ENCODE peak calls at places on chromosomes 5 and 9, in ten cellular contexts. One of them, this sample, is unnamed. For H3K4me1, the result is how much of the 10 kb centered on the place peaks cover.

GRCh38 chr9:32264171-32264862 is 120.1 kb upstream of the ACO1 start:
- DNase-seq in mammary epithelial cell: peak
- DNase-seq in esophagus squamous epithelium: no peak
- DNase-seq in lower lobe of right lung: no peak
- DNase-seq in cardiac muscle cell: peak
- DNase-seq in right atrium auricular region: no peak
- DNase-seq in A549: no peak
- DNase-seq in A673: peak
- DNase-seq in transverse colon: no peak
- DNase-seq in prostate gland: no peak
- DNase-seq in this sample: no peak

GRCh38 chr9:133135193-133135745 is 14.2 kb upstream of the RALGDS start:
- DNase-seq in mammary epithelial cell: peak
- DNase-seq in esophagus squamous epithelium: no peak
- DNase-seq in lower lobe of right lung: peak
- DNase-seq in cardiac muscle cell: peak
- DNase-seq in right atrium auricular region: peak
- DNase-seq in A549: peak
- DNase-seq in A673: no peak
- DNase-seq in transverse colon: peak
- DNase-seq in prostate gland: peak
- DNase-seq in this sample: no peak

GRCh38 chr5:37739817-37740261 is 100.0 kb downstream of the GDNF start:
- DNase-seq in mammary epithelial cell: no peak
- DNase-seq in esophagus squamous epithelium: no peak
- DNase-seq in lower lobe of right lung: no peak
- DNase-seq in cardiac muscle cell: peak
- DNase-seq in right atrium auricular region: no peak
- DNase-seq in A549: no peak
- DNase-seq in A673: no peak
- DNase-seq in transverse colon: no peak
- DNase-seq in prostate gland: no peak
- DNase-seq in this sample: no peak

GRCh38 chr5:138945421-138946240 is 70.5 kb upstream of the LRRTM2 start:
- DNase-seq in mammary epithelial cell: no peak
- DNase-seq in esophagus squamous epithelium: no peak
- DNase-seq in lower lobe of right lung: no peak
- DNase-seq in cardiac muscle cell: no peak
- DNase-seq in right atrium auricular region: no peak
- DNase-seq in A549: no peak
- DNase-seq in A673: no peak
- DNase-seq in transverse colon: no peak
- DNase-seq in prostate gland: no peak
- DNase-seq in this sample: no peak

GRCh38 chr9:77981907-77982306 is 49.7 kb downstream of the GNAQ start:
- DNase-seq in mammary epithelial cell: no peak
- DNase-seq in esophagus squamous epithelium: no peak
- DNase-seq in lower lobe of right lung: no peak
- DNase-seq in cardiac muscle cell: no peak
- DNase-seq in right atrium auricular region: no peak
- DNase-seq in A549: no peak
- DNase-seq in A673: no peak
- DNase-seq in transverse colon: no peak
- DNase-seq in prostate gland: no peak
- DNase-seq in this sample: no peak

GRCh38 chr5:73902327-73903051 is 276.5 kb downstream of the ARHGEF28 start:
- DNase-seq in mammary epithelial cell: peak
- DNase-seq in esophagus squamous epithelium: no peak
- DNase-seq in lower lobe of right lung: no peak
- DNase-seq in cardiac muscle cell: peak
- DNase-seq in right atrium auricular region: no peak
- DNase-seq in A549: peak
- DNase-seq in A673: peak
- DNase-seq in transverse colon: no peak
- DNase-seq in prostate gland: peak
- DNase-seq in this sample: no peak

GRCh38 chr5:103452666-103453065 is 109.9 kb downstream of the NUDT12 start:
- DNase-seq in mammary epithelial cell: no peak
- DNase-seq in esophagus squamous epithelium: no peak
- DNase-seq in lower lobe of right lung: no peak
- DNase-seq in cardiac muscle cell: no peak
- DNase-seq in right atrium auricular region: no peak
- DNase-seq in A549: no peak
- DNase-seq in A673: no peak
- DNase-seq in transverse colon: no peak
- DNase-seq in prostate gland: no peak
- DNase-seq in this sample: no peak

GRCh38 chr5:124162782-124163532 is 583.5 kb downstream of the ZNF608 start:
- DNase-seq in mammary epithelial cell: peak
- DNase-seq in esophagus squamous epithelium: no peak
- DNase-seq in lower lobe of right lung: no peak
- DNase-seq in cardiac muscle cell: no peak
- DNase-seq in right atrium auricular region: no peak
- DNase-seq in A549: no peak
- DNase-seq in A673: peak
- DNase-seq in transverse colon: peak
- DNase-seq in prostate gland: no peak
- DNase-seq in this sample: peak

GRCh38 chr9:82922686-82923085 is 140.3 kb downstream of the RASEF start:
- DNase-seq in mammary epithelial cell: no peak
- DNase-seq in esophagus squamous epithelium: no peak
- DNase-seq in lower lobe of right lung: no peak
- DNase-seq in cardiac muscle cell: no peak
- DNase-seq in right atrium auricular region: no peak
- DNase-seq in A549: no peak
- DNase-seq in A673: no peak
- DNase-seq in transverse colon: no peak
- DNase-seq in prostate gland: no peak
- DNase-seq in this sample: no peak

GRCh38 chr9:5422276-5422675 is 15.4 kb downstream of the PLGRKT start:
- DNase-seq in mammary epithelial cell: no peak
- DNase-seq in esophagus squamous epithelium: no peak
- DNase-seq in lower lobe of right lung: no peak
- DNase-seq in cardiac muscle cell: no peak
- DNase-seq in right atrium auricular region: no peak
- DNase-seq in A549: no peak
- DNase-seq in A673: no peak
- DNase-seq in transverse colon: no peak
- DNase-seq in prostate gland: no peak
- DNase-seq in this sample: no peak

GRCh38 chr9:68872026-68872501 is 141.8 kb downstream of the PRKACG start:
- DNase-seq in mammary epithelial cell: no peak
- DNase-seq in esophagus squamous epithelium: no peak
- DNase-seq in lower lobe of right lung: no peak
- DNase-seq in cardiac muscle cell: no peak
- DNase-seq in right atrium auricular region: no peak
- DNase-seq in A549: no peak
- DNase-seq in A673: peak
- DNase-seq in transverse colon: no peak
- DNase-seq in prostate gland: no peak
- DNase-seq in this sample: no peak

GRCh38 chr9:76023715-76024195 is 133.3 kb downstream of the PCSK5 start:
- DNase-seq in mammary epithelial cell: peak
- DNase-seq in esophagus squamous epithelium: no peak
- DNase-seq in lower lobe of right lung: no peak
- DNase-seq in cardiac muscle cell: peak
- DNase-seq in right atrium auricular region: no peak
- DNase-seq in A549: no peak
- DNase-seq in A673: no peak
- DNase-seq in transverse colon: no peak
- DNase-seq in prostate gland: no peak
- DNase-seq in this sample: no peak

GRCh38 chr5:166119506-166119905 is 2171.9 kb upstream of the WWC1 start:
- DNase-seq in mammary epithelial cell: no peak
- DNase-seq in esophagus squamous epithelium: no peak
- DNase-seq in lower lobe of right lung: no peak
- DNase-seq in cardiac muscle cell: no peak
- DNase-seq in right atrium auricular region: no peak
- DNase-seq in A549: no peak
- DNase-seq in A673: no peak
- DNase-seq in transverse colon: no peak
- DNase-seq in prostate gland: no peak
- DNase-seq in this sample: no peak

GRCh38 chr5:32725994-32726659 is 15.0 kb downstream of the NPR3 start:
- DNase-seq in mammary epithelial cell: no peak
- DNase-seq in esophagus squamous epithelium: no peak
- DNase-seq in lower lobe of right lung: no peak
- DNase-seq in cardiac muscle cell: peak
- DNase-seq in right atrium auricular region: no peak
- DNase-seq in A549: no peak
- DNase-seq in A673: no peak
- DNase-seq in transverse colon: no peak
- DNase-seq in prostate gland: no peak
- DNase-seq in this sample: no peak

GRCh38 chr9:70410368-70410767 is 4.1 kb downstream of the KLF9 start:
- DNase-seq in mammary epithelial cell: peak
- DNase-seq in esophagus squamous epithelium: no peak
- DNase-seq in lower lobe of right lung: no peak
- DNase-seq in cardiac muscle cell: peak
- DNase-seq in right atrium auricular region: peak
- DNase-seq in A549: no peak
- DNase-seq in A673: no peak
- DNase-seq in transverse colon: no peak
- DNase-seq in prostate gland: no peak
- DNase-seq in this sample: peak

GRCh38 chr9:116154976-116155699 is 1.5 kb downstream of the PAPPA start:
- DNase-seq in mammary epithelial cell: no peak
- DNase-seq in esophagus squamous epithelium: no peak
- DNase-seq in lower lobe of right lung: no peak
- DNase-seq in cardiac muscle cell: peak
- DNase-seq in right atrium auricular region: no peak
- DNase-seq in A549: no peak
- DNase-seq in A673: peak
- DNase-seq in transverse colon: no peak
- DNase-seq in prostate gland: no peak
- DNase-seq in this sample: peak

GRCh38 chr5:32076699-32077695 is 97.1 kb downstream of the GOLPH3 start:
- DNase-seq in mammary epithelial cell: peak
- DNase-seq in esophagus squamous epithelium: no peak
- DNase-seq in lower lobe of right lung: no peak
- DNase-seq in cardiac muscle cell: peak
- DNase-seq in right atrium auricular region: no peak
- DNase-seq in A549: peak
- DNase-seq in A673: peak
- DNase-seq in transverse colon: peak
- DNase-seq in prostate gland: peak
- DNase-seq in this sample: peak

GRCh38 chr5:65816729-65817128 is 94.7 kb downstream of the NLN start:
- DNase-seq in mammary epithelial cell: no peak
- DNase-seq in esophagus squamous epithelium: no peak
- DNase-seq in lower lobe of right lung: no peak
- DNase-seq in cardiac muscle cell: no peak
- DNase-seq in right atrium auricular region: no peak
- DNase-seq in A549: no peak
- DNase-seq in A673: no peak
- DNase-seq in transverse colon: no peak
- DNase-seq in prostate gland: no peak
- DNase-seq in this sample: no peak

GRCh38 chr9:76292658-76293057 is 101.6 kb downstream of the RFK start:
- DNase-seq in mammary epithelial cell: no peak
- DNase-seq in esophagus squamous epithelium: no peak
- DNase-seq in lower lobe of right lung: no peak
- DNase-seq in cardiac muscle cell: no peak
- DNase-seq in right atrium auricular region: no peak
- DNase-seq in A549: no peak
- DNase-seq in A673: no peak
- DNase-seq in transverse colon: no peak
- DNase-seq in prostate gland: no peak
- DNase-seq in this sample: no peak

GRCh38 chr9:136539427-136540412 is 6.1 kb downstream of the NOTCH1 start:
- DNase-seq in mammary epithelial cell: no peak
- DNase-seq in esophagus squamous epithelium: peak
- DNase-seq in lower lobe of right lung: peak
- DNase-seq in cardiac muscle cell: peak
- DNase-seq in right atrium auricular region: peak
- DNase-seq in A549: no peak
- DNase-seq in A673: no peak
- DNase-seq in transverse colon: peak
- DNase-seq in prostate gland: peak
- DNase-seq in this sample: peak
- H3K4me1 ChIP-seq in mammary epithelial cell: under half
- H3K4me1 ChIP-seq in esophagus squamous epithelium: half or more
- H3K4me1 ChIP-seq in lower lobe of right lung: half or more
- H3K4me1 ChIP-seq in cardiac muscle cell: under half
- H3K4me1 ChIP-seq in right atrium auricular region: under half
- H3K4me1 ChIP-seq in A549: under half
- H3K4me1 ChIP-seq in A673: under half
- H3K4me1 ChIP-seq in transverse colon: half or more
- H3K4me1 ChIP-seq in prostate gland: under half
- H3K4me1 ChIP-seq in this sample: under half

DNA sequence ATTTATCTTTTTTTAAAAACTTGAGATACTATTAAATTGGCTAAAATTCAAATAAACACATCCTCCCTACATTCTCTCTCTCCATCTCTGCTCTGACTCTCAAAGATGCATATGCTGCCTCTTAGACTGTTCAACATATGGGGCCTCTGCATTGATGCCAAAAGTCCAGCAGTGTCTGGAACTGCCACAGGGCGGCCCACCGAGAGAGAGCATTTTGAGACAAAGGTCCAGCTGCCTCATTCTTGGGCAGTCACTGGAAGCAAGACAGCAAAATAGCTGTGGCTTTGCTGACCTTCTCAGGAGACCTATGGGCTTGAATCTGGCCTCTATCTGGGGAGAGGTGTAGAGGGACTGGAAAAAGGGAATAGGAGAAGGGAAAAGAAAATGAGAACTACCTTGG is 12.9 kb upstream of the TSSK1B start:
- DNase-seq in mammary epithelial cell: no peak
- DNase-seq in esophagus squamous epithelium: no peak
- DNase-seq in lower lobe of right lung: no peak
- DNase-seq in cardiac muscle cell: peak
- DNase-seq in right atrium auricular region: no peak
- DNase-seq in A549: peak
- DNase-seq in A673: peak
- DNase-seq in transverse colon: no peak
- DNase-seq in prostate gland: no peak
- DNase-seq in this sample: no peak
- TF ChIP-seq CTCF in mammary epithelial cell: no peak
- TF ChIP-seq CTCF in esophagus squamous epithelium: no peak
- TF ChIP-seq CTCF in lower lobe of right lung: no peak
- TF ChIP-seq CTCF in cardiac muscle cell: peak
- TF ChIP-seq CTCF in right atrium auricular region: no peak
- TF ChIP-seq CTCF in A549: no peak
- TF ChIP-seq CTCF in A673: no peak
- TF ChIP-seq CTCF in transverse colon: no peak
- TF ChIP-seq CTCF in prostate gland: no peak
- TF ChIP-seq CTCF in this sample: no peak

GRCh38 chr9:130106860-130107848 is 53.4 kb downstream of the GPR107 start:
- DNase-seq in mammary epithelial cell: peak
- DNase-seq in esophagus squamous epithelium: peak
- DNase-seq in lower lobe of right lung: peak
- DNase-seq in cardiac muscle cell: peak
- DNase-seq in right atrium auricular region: peak
- DNase-seq in A549: peak
- DNase-seq in A673: peak
- DNase-seq in transverse colon: peak
- DNase-seq in prostate gland: peak
- DNase-seq in this sample: peak
- H3K27ac ChIP-seq in mammary epithelial cell: no peak
- H3K27ac ChIP-seq in esophagus squamous epithelium: peak
- H3K27ac ChIP-seq in lower lobe of right lung: no peak
- H3K27ac ChIP-seq in cardiac muscle cell: peak
- H3K27ac ChIP-seq in right atrium auricular region: no peak
- H3K27ac ChIP-seq in A549: no peak
- H3K27ac ChIP-seq in A673: no peak
- H3K27ac ChIP-seq in transverse colon: no peak
- H3K27ac ChIP-seq in prostate gland: peak
- H3K27ac ChIP-seq in this sample: no peak

GRCh38 chr5:10706326-10706725 is 54.7 kb downstream of the DAP start:
- DNase-seq in mammary epithelial cell: no peak
- DNase-seq in esophagus squamous epithelium: no peak
- DNase-seq in lower lobe of right lung: no peak
- DNase-seq in cardiac muscle cell: no peak
- DNase-seq in right atrium auricular region: no peak
- DNase-seq in A549: no peak
- DNase-seq in A673: no peak
- DNase-seq in transverse colon: no peak
- DNase-seq in prostate gland: no peak
- DNase-seq in this sample: no peak
- H3K4me1 ChIP-seq in mammary epithelial cell: half or more
- H3K4me1 ChIP-seq in esophagus squamous epithelium: under half
- H3K4me1 ChIP-seq in lower lobe of right lung: under half
- H3K4me1 ChIP-seq in cardiac muscle cell: under half
- H3K4me1 ChIP-seq in right atrium auricular region: under half
- H3K4me1 ChIP-seq in A549: under half
- H3K4me1 ChIP-seq in A673: under half
- H3K4me1 ChIP-seq in transverse colon: under half
- H3K4me1 ChIP-seq in prostate gland: under half
- H3K4me1 ChIP-seq in this sample: under half

This sample was measured in tibial artery.